ENCODE peak calls at places on chromosomes 13 and 19, in nine cellular contexts. One of them, this sample, is unnamed.

GRCh38 chr19:14542721-14543328 is 13.4 kb downstream of the TECR start:
- DNase-seq in lower leg skin: no peak
- DNase-seq in mucosa of descending colon: no peak
- DNase-seq in heart left ventricle: peak
- DNase-seq in uterus: no peak
- DNase-seq in neural progenitor cell: no peak
- DNase-seq in astrocyte of the spinal cord: no peak
- DNase-seq in heart right ventricle: peak
- DNase-seq in A549: no peak
- DNase-seq in this sample: no peak

GRCh38 chr13:98083507-98083906 is 59.4 kb upstream of the FARP1 start:
- DNase-seq in lower leg skin: no peak
- DNase-seq in mucosa of descending colon: no peak
- DNase-seq in heart left ventricle: no peak
- DNase-seq in uterus: no peak
- DNase-seq in neural progenitor cell: no peak
- DNase-seq in astrocyte of the spinal cord: peak
- DNase-seq in heart right ventricle: no peak
- DNase-seq in A549: no peak
- DNase-seq in this sample: peak

GRCh38 chr13:26517931-26518330 is 39.6 kb upstream of the WASF3 start:
- DNase-seq in lower leg skin: peak
- DNase-seq in mucosa of descending colon: no peak
- DNase-seq in heart left ventricle: no peak
- DNase-seq in uterus: no peak
- DNase-seq in neural progenitor cell: no peak
- DNase-seq in astrocyte of the spinal cord: no peak
- DNase-seq in heart right ventricle: no peak
- DNase-seq in A549: no peak
- DNase-seq in this sample: no peak

GRCh38 chr13:75803175-75803611 is 167.1 kb downstream of the LMO7 start:
- DNase-seq in lower leg skin: no peak
- DNase-seq in mucosa of descending colon: no peak
- DNase-seq in heart left ventricle: no peak
- DNase-seq in uterus: no peak
- DNase-seq in neural progenitor cell: no peak
- DNase-seq in astrocyte of the spinal cord: no peak
- DNase-seq in heart right ventricle: no peak
- DNase-seq in A549: no peak
- DNase-seq in this sample: no peak

GRCh38 chr13:36163809-36164308 is 32.7 kb upstream of the DCLK1 start:
- DNase-seq in lower leg skin: peak
- DNase-seq in mucosa of descending colon: no peak
- DNase-seq in heart left ventricle: peak
- DNase-seq in uterus: peak
- DNase-seq in neural progenitor cell: no peak
- DNase-seq in astrocyte of the spinal cord: peak
- DNase-seq in heart right ventricle: peak
- DNase-seq in A549: no peak
- DNase-seq in this sample: peak

GRCh38 chr19:35346193-35347052 is 1.3 kb upstream of the FFAR1 start:
- DNase-seq in lower leg skin: peak
- DNase-seq in mucosa of descending colon: peak
- DNase-seq in heart left ventricle: no peak
- DNase-seq in uterus: no peak
- DNase-seq in neural progenitor cell: no peak
- DNase-seq in astrocyte of the spinal cord: no peak
- DNase-seq in heart right ventricle: no peak
- DNase-seq in A549: no peak
- DNase-seq in this sample: no peak

GRCh38 chr19:9070066-9070465 is 16.8 kb upstream of the OR1M1 start:
- DNase-seq in lower leg skin: no peak
- DNase-seq in mucosa of descending colon: no peak
- DNase-seq in heart left ventricle: no peak
- DNase-seq in uterus: no peak
- DNase-seq in neural progenitor cell: peak
- DNase-seq in astrocyte of the spinal cord: no peak
- DNase-seq in heart right ventricle: no peak
- DNase-seq in A549: peak
- DNase-seq in this sample: no peak

GRCh38 chr19:9075064-9075964 is 11.5 kb upstream of the OR1M1 start:
- DNase-seq in lower leg skin: no peak
- DNase-seq in mucosa of descending colon: peak
- DNase-seq in heart left ventricle: peak
- DNase-seq in uterus: peak
- DNase-seq in neural progenitor cell: peak
- DNase-seq in astrocyte of the spinal cord: peak
- DNase-seq in heart right ventricle: peak
- DNase-seq in A549: peak
- DNase-seq in this sample: peak

GRCh38 chr19:5955638-5955935 is 22.4 kb downstream of the RANBP3 start:
- DNase-seq in lower leg skin: no peak
- DNase-seq in mucosa of descending colon: no peak
- DNase-seq in heart left ventricle: peak
- DNase-seq in uterus: no peak
- DNase-seq in neural progenitor cell: no peak
- DNase-seq in astrocyte of the spinal cord: peak
- DNase-seq in heart right ventricle: no peak
- DNase-seq in A549: no peak
- DNase-seq in this sample: no peak

GRCh38 chr13:95155504-95155903 is 145.7 kb downstream of the ABCC4 start:
- DNase-seq in lower leg skin: no peak
- DNase-seq in mucosa of descending colon: no peak
- DNase-seq in heart left ventricle: no peak
- DNase-seq in uterus: no peak
- DNase-seq in neural progenitor cell: no peak
- DNase-seq in astrocyte of the spinal cord: no peak
- DNase-seq in heart right ventricle: no peak
- DNase-seq in A549: no peak
- DNase-seq in this sample: no peak

GRCh38 chr13:42110410-42111155 is 62.1 kb downstream of the DGKH start:
- DNase-seq in lower leg skin: no peak
- DNase-seq in mucosa of descending colon: no peak
- DNase-seq in heart left ventricle: no peak
- DNase-seq in uterus: peak
- DNase-seq in neural progenitor cell: peak
- DNase-seq in astrocyte of the spinal cord: peak
- DNase-seq in heart right ventricle: peak
- DNase-seq in A549: peak
- DNase-seq in this sample: peak

GRCh38 chr19:41341669-41342490 is 11.8 kb downstream of the TGFB1 start:
- DNase-seq in lower leg skin: no peak
- DNase-seq in mucosa of descending colon: peak
- DNase-seq in heart left ventricle: no peak
- DNase-seq in uterus: no peak
- DNase-seq in neural progenitor cell: no peak
- DNase-seq in astrocyte of the spinal cord: no peak
- DNase-seq in heart right ventricle: no peak
- DNase-seq in A549: no peak
- DNase-seq in this sample: no peak

GRCh38 chr13:40597735-40598365 is 68.6 kb downstream of the FOXO1 start:
- DNase-seq in lower leg skin: no peak
- DNase-seq in mucosa of descending colon: no peak
- DNase-seq in heart left ventricle: peak
- DNase-seq in uterus: no peak
- DNase-seq in neural progenitor cell: peak
- DNase-seq in astrocyte of the spinal cord: no peak
- DNase-seq in heart right ventricle: no peak
- DNase-seq in A549: no peak
- DNase-seq in this sample: no peak

GRCh38 chr19:39276740-39277139 is 8.5 kb downstream of the IFNL2 start:
- DNase-seq in lower leg skin: no peak
- DNase-seq in mucosa of descending colon: no peak
- DNase-seq in heart left ventricle: no peak
- DNase-seq in uterus: no peak
- DNase-seq in neural progenitor cell: no peak
- DNase-seq in astrocyte of the spinal cord: no peak
- DNase-seq in heart right ventricle: no peak
- DNase-seq in A549: no peak
- DNase-seq in this sample: no peak

GRCh38 chr19:7415163-7415856 is 66.6 kb downstream of the ARHGEF18 start:
- DNase-seq in lower leg skin: no peak
- DNase-seq in mucosa of descending colon: no peak
- DNase-seq in heart left ventricle: no peak
- DNase-seq in uterus: no peak
- DNase-seq in neural progenitor cell: no peak
- DNase-seq in astrocyte of the spinal cord: peak
- DNase-seq in heart right ventricle: no peak
- DNase-seq in A549: peak
- DNase-seq in this sample: no peak

GRCh38 chr19:11435833-11436313 is 438 bp downstream of the PRKCSH start:
- DNase-seq in lower leg skin: no peak
- DNase-seq in mucosa of descending colon: peak
- DNase-seq in heart left ventricle: no peak
- DNase-seq in uterus: no peak
- DNase-seq in neural progenitor cell: peak
- DNase-seq in astrocyte of the spinal cord: no peak
- DNase-seq in heart right ventricle: no peak
- DNase-seq in A549: no peak
- DNase-seq in this sample: no peak

GRCh38 chr19:1505991-1506881 is 6.6 kb downstream of the ADAMTSL5 start:
- DNase-seq in lower leg skin: no peak
- DNase-seq in mucosa of descending colon: no peak
- DNase-seq in heart left ventricle: no peak
- DNase-seq in uterus: no peak
- DNase-seq in neural progenitor cell: no peak
- DNase-seq in astrocyte of the spinal cord: no peak
- DNase-seq in heart right ventricle: no peak
- DNase-seq in A549: no peak
- DNase-seq in this sample: no peak

GRCh38 chr19:1509589-1510441 is 3.0 kb downstream of the ADAMTSL5 start:
- DNase-seq in lower leg skin: no peak
- DNase-seq in mucosa of descending colon: no peak
- DNase-seq in heart left ventricle: no peak
- DNase-seq in uterus: no peak
- DNase-seq in neural progenitor cell: no peak
- DNase-seq in astrocyte of the spinal cord: no peak
- DNase-seq in heart right ventricle: no peak
- DNase-seq in A549: no peak
- DNase-seq in this sample: no peak

GRCh38 chr19:1507192-1507660 is 5.6 kb downstream of the ADAMTSL5 start:
- DNase-seq in lower leg skin: no peak
- DNase-seq in mucosa of descending colon: no peak
- DNase-seq in heart left ventricle: no peak
- DNase-seq in uterus: peak
- DNase-seq in neural progenitor cell: no peak
- DNase-seq in astrocyte of the spinal cord: no peak
- DNase-seq in heart right ventricle: no peak
- DNase-seq in A549: no peak
- DNase-seq in this sample: no peak

GRCh38 chr19:1508507-1508856 is 4.3 kb downstream of the ADAMTSL5 start:
- DNase-seq in lower leg skin: no peak
- DNase-seq in mucosa of descending colon: no peak
- DNase-seq in heart left ventricle: no peak
- DNase-seq in uterus: no peak
- DNase-seq in neural progenitor cell: no peak
- DNase-seq in astrocyte of the spinal cord: no peak
- DNase-seq in heart right ventricle: no peak
- DNase-seq in A549: no peak
- DNase-seq in this sample: no peak

GRCh38 chr19:1507763-1508506 is 4.9 kb downstream of the ADAMTSL5 start:
- DNase-seq in lower leg skin: peak
- DNase-seq in mucosa of descending colon: peak
- DNase-seq in heart left ventricle: peak
- DNase-seq in uterus: peak
- DNase-seq in neural progenitor cell: peak
- DNase-seq in astrocyte of the spinal cord: peak
- DNase-seq in heart right ventricle: peak
- DNase-seq in A549: peak
- DNase-seq in this sample: peak
- H3K4me3 ChIP-seq in lower leg skin: no peak
- H3K4me3 ChIP-seq in mucosa of descending colon: peak
- H3K4me3 ChIP-seq in heart left ventricle: peak
- H3K4me3 ChIP-seq in uterus: peak
- H3K4me3 ChIP-seq in neural progenitor cell: peak
- H3K4me3 ChIP-seq in astrocyte of the spinal cord: peak
- H3K4me3 ChIP-seq in heart right ventricle: peak
- H3K4me3 ChIP-seq in A549: peak
- H3K4me3 ChIP-seq in this sample: peak

GRCh38 chr13:113904411-113904810 is 40.5 kb upstream of the GAS6 start:
- DNase-seq in lower leg skin: peak
- DNase-seq in mucosa of descending colon: no peak
- DNase-seq in heart left ventricle: peak
- DNase-seq in uterus: peak
- DNase-seq in neural progenitor cell: peak
- DNase-seq in astrocyte of the spinal cord: no peak
- DNase-seq in heart right ventricle: peak
- DNase-seq in A549: peak
- DNase-seq in this sample: no peak
- TF ChIP-seq CTCF in lower leg skin: no peak
- TF ChIP-seq CTCF in mucosa of descending colon: no peak
- TF ChIP-seq CTCF in heart left ventricle: peak
- TF ChIP-seq CTCF in uterus: peak
- TF ChIP-seq CTCF in neural progenitor cell: peak
- TF ChIP-seq CTCF in astrocyte of the spinal cord: peak
- TF ChIP-seq CTCF in heart right ventricle: peak
- TF ChIP-seq CTCF in A549: peak
- TF ChIP-seq CTCF in this sample: no peak

DNA sequence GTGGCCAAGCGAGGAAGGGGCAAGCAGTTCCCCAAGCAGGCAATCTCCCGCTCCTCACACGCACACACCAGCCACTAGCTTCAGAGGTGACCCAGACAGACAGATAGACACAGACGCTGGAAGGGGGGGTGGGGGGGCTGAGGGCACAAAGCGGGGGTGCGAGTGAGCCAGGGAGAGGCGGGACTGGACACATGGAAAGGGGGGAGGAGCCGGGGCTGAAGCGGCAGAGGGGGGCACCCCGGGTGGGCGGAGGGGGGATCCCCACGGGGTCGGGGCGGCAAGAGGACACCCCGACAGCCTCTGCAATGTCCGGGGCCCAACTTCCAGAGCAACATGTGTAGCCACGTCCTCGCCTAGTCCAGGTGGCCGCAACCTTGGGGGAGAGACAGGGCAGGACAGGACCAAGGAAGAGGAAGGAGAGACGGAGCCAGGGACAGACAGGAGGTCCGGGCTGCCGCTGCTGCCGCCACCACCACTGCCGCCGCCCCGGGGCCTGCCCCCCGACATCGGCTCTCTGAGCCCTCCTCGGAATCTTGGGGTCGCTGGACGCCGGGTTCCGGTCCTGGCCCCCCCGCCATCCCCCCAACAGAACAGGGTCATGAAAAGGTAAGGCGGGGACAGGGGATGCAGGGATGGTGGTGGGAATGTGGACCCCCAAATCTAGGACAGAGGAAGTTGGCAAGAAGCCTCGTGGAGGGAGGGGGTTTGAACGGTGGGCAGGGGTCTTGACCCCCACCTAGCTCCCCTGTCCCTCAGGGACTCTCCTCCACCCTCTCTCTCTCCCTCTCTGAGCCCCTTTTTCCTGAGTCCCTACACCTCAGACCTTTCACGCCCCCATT is 1.1 kb downstream of the GRIN2D start:
- DNase-seq in lower leg skin: no peak
- DNase-seq in mucosa of descending colon: no peak
- DNase-seq in heart left ventricle: no peak
- DNase-seq in uterus: no peak
- DNase-seq in neural progenitor cell: no peak
- DNase-seq in astrocyte of the spinal cord: no peak
- DNase-seq in heart right ventricle: no peak
- DNase-seq in A549: peak
- DNase-seq in this sample: no peak
- H3K4me3 ChIP-seq in lower leg skin: no peak
- H3K4me3 ChIP-seq in mucosa of descending colon: no peak
- H3K4me3 ChIP-seq in heart left ventricle: no peak
- H3K4me3 ChIP-seq in uterus: no peak
- H3K4me3 ChIP-seq in neural progenitor cell: peak
- H3K4me3 ChIP-seq in astrocyte of the spinal cord: no peak
- H3K4me3 ChIP-seq in heart right ventricle: no peak
- H3K4me3 ChIP-seq in A549: peak
- H3K4me3 ChIP-seq in this sample: peak

GRCh38 chr19:943551-944170 is 17.8 kb downstream of the ARID3A start:
- DNase-seq in lower leg skin: no peak
- DNase-seq in mucosa of descending colon: peak
- DNase-seq in heart left ventricle: no peak
- DNase-seq in uterus: no peak
- DNase-seq in neural progenitor cell: no peak
- DNase-seq in astrocyte of the spinal cord: no peak
- DNase-seq in heart right ventricle: no peak
- DNase-seq in A549: no peak
- DNase-seq in this sample: no peak
- TF ChIP-seq CTCF in lower leg skin: no peak
- TF ChIP-seq CTCF in mucosa of descending colon: no peak
- TF ChIP-seq CTCF in heart left ventricle: no peak
- TF ChIP-seq CTCF in uterus: no peak
- TF ChIP-seq CTCF in neural progenitor cell: no peak
- TF ChIP-seq CTCF in astrocyte of the spinal cord: no peak
- TF ChIP-seq CTCF in heart right ventricle: no peak
- TF ChIP-seq CTCF in A549: no peak
- TF ChIP-seq CTCF in this sample: no peak

This sample was measured in AG04449.